ENCODE peak calls at places on chromosome 18, in four cellular contexts. One of them, this sample, is unnamed.

GRCh38 chr18:26655614-26656400 is 107.5 kb upstream of the KCTD1 start:
- DNase-seq in stimulated activated CD4-positive, alpha-beta T cell treated with anti-CD3 and anti-CD28 coated beads, Interleukin-2, amount 100 ng/mL, for 4 hours: no peak
- DNase-seq in GF-D8: no peak
- DNase-seq in spleen: no peak
- DNase-seq in this sample: no peak

GRCh38 chr18:3148930-3149535 is 70.7 kb downstream of the MYOM1 start:
- DNase-seq in spleen: no peak
- DNase-seq in stimulated activated CD4-positive, alpha-beta T cell treated with anti-CD3 and anti-CD28 coated beads, Interleukin-2, amount 100 ng/mL, for 4 hours: no peak
- DNase-seq in GF-D8: no peak
- DNase-seq in this sample: no peak

GRCh38 chr18:62959481-62959880 is 244.1 kb downstream of the PHLPP1 start:
- DNase-seq in GF-D8: no peak
- DNase-seq in stimulated activated CD4-positive, alpha-beta T cell treated with anti-CD3 and anti-CD28 coated beads, Interleukin-2, amount 100 ng/mL, for 4 hours: no peak
- DNase-seq in spleen: no peak
- DNase-seq in this sample: no peak

GRCh38 chr18:68713791-68714190 is 1.1 kb downstream of the TMX3 start:
- DNase-seq in GF-D8: no peak
- DNase-seq in stimulated activated CD4-positive, alpha-beta T cell treated with anti-CD3 and anti-CD28 coated beads, Interleukin-2, amount 100 ng/mL, for 4 hours: no peak
- DNase-seq in spleen: no peak
- DNase-seq in this sample: no peak

GRCh38 chr18:73880387-73880786 is 267.2 kb downstream of the FBXO15 start:
- DNase-seq in stimulated activated CD4-positive, alpha-beta T cell treated with anti-CD3 and anti-CD28 coated beads, Interleukin-2, amount 100 ng/mL, for 4 hours: no peak
- DNase-seq in GF-D8: no peak
- DNase-seq in spleen: no peak
- DNase-seq in this sample: no peak

GRCh38 chr18:41744664-41745063 is 210.4 kb upstream of the PIK3C3 start:
- DNase-seq in GF-D8: no peak
- DNase-seq in stimulated activated CD4-positive, alpha-beta T cell treated with anti-CD3 and anti-CD28 coated beads, Interleukin-2, amount 100 ng/mL, for 4 hours: no peak
- DNase-seq in spleen: no peak
- DNase-seq in this sample: no peak

GRCh38 chr18:49608366-49608747 is 46.5 kb downstream of the LIPG start:
- DNase-seq in stimulated activated CD4-positive, alpha-beta T cell treated with anti-CD3 and anti-CD28 coated beads, Interleukin-2, amount 100 ng/mL, for 4 hours: no peak
- DNase-seq in GF-D8: no peak
- DNase-seq in spleen: no peak
- DNase-seq in this sample: no peak

GRCh38 chr18:7872569-7872968 is 305.5 kb downstream of the PTPRM start:
- DNase-seq in stimulated activated CD4-positive, alpha-beta T cell treated with anti-CD3 and anti-CD28 coated beads, Interleukin-2, amount 100 ng/mL, for 4 hours: no peak
- DNase-seq in spleen: no peak
- DNase-seq in GF-D8: no peak
- DNase-seq in this sample: no peak

GRCh38 chr18:25171334-25171733 is 180.6 kb downstream of the ZNF521 start:
- DNase-seq in stimulated activated CD4-positive, alpha-beta T cell treated with anti-CD3 and anti-CD28 coated beads, Interleukin-2, amount 100 ng/mL, for 4 hours: no peak
- DNase-seq in spleen: no peak
- DNase-seq in GF-D8: no peak
- DNase-seq in this sample: no peak

GRCh38 chr18:77199707-77200106 is 49.9 kb upstream of the GALR1 start:
- DNase-seq in GF-D8: no peak
- DNase-seq in spleen: no peak
- DNase-seq in stimulated activated CD4-positive, alpha-beta T cell treated with anti-CD3 and anti-CD28 coated beads, Interleukin-2, amount 100 ng/mL, for 4 hours: no peak
- DNase-seq in this sample: no peak

GRCh38 chr18:9095297-9096012 is 7.0 kb upstream of the NDUFV2 start:
- DNase-seq in stimulated activated CD4-positive, alpha-beta T cell treated with anti-CD3 and anti-CD28 coated beads, Interleukin-2, amount 100 ng/mL, for 4 hours: no peak
- DNase-seq in spleen: no peak
- DNase-seq in GF-D8: peak
- DNase-seq in this sample: peak

GRCh38 chr18:79874553-79875530 is 76.6 kb downstream of the SLC66A2 start:
- DNase-seq in spleen: peak
- DNase-seq in stimulated activated CD4-positive, alpha-beta T cell treated with anti-CD3 and anti-CD28 coated beads, Interleukin-2, amount 100 ng/mL, for 4 hours: no peak
- DNase-seq in GF-D8: no peak
- DNase-seq in this sample: no peak

GRCh38 chr18:44731160-44731865 is 50.6 kb downstream of the SETBP1 start:
- DNase-seq in GF-D8: no peak
- DNase-seq in stimulated activated CD4-positive, alpha-beta T cell treated with anti-CD3 and anti-CD28 coated beads, Interleukin-2, amount 100 ng/mL, for 4 hours: no peak
- DNase-seq in spleen: no peak
- DNase-seq in this sample: no peak

GRCh38 chr18:31603335-31603734 is 11.7 kb downstream of the TTR start:
- DNase-seq in stimulated activated CD4-positive, alpha-beta T cell treated with anti-CD3 and anti-CD28 coated beads, Interleukin-2, amount 100 ng/mL, for 4 hours: no peak
- DNase-seq in GF-D8: no peak
- DNase-seq in spleen: no peak
- DNase-seq in this sample: no peak

GRCh38 chr18:40911582-40912254 is 1043.3 kb upstream of the PIK3C3 start:
- DNase-seq in spleen: no peak
- DNase-seq in stimulated activated CD4-positive, alpha-beta T cell treated with anti-CD3 and anti-CD28 coated beads, Interleukin-2, amount 100 ng/mL, for 4 hours: no peak
- DNase-seq in GF-D8: no peak
- DNase-seq in this sample: no peak

GRCh38 chr18:74382481-74382880 is 66.8 kb downstream of the C18orf63 start:
- DNase-seq in GF-D8: no peak
- DNase-seq in stimulated activated CD4-positive, alpha-beta T cell treated with anti-CD3 and anti-CD28 coated beads, Interleukin-2, amount 100 ng/mL, for 4 hours: no peak
- DNase-seq in spleen: no peak
- DNase-seq in this sample: no peak

GRCh38 chr18:44599409-44599808 is 81.3 kb upstream of the SETBP1 start:
- DNase-seq in stimulated activated CD4-positive, alpha-beta T cell treated with anti-CD3 and anti-CD28 coated beads, Interleukin-2, amount 100 ng/mL, for 4 hours: no peak
- DNase-seq in GF-D8: no peak
- DNase-seq in spleen: no peak
- DNase-seq in this sample: no peak

GRCh38 chr18:54958711-54959625 is at the start of gene CCDC68:
- DNase-seq in GF-D8: no peak
- DNase-seq in stimulated activated CD4-positive, alpha-beta T cell treated with anti-CD3 and anti-CD28 coated beads, Interleukin-2, amount 100 ng/mL, for 4 hours: no peak
- DNase-seq in spleen: peak
- DNase-seq in this sample: no peak

GRCh38 chr18:37533647-37534565 is 31.7 kb downstream of the CELF4 start:
- DNase-seq in spleen: no peak
- DNase-seq in stimulated activated CD4-positive, alpha-beta T cell treated with anti-CD3 and anti-CD28 coated beads, Interleukin-2, amount 100 ng/mL, for 4 hours: no peak
- DNase-seq in GF-D8: no peak
- DNase-seq in this sample: no peak

GRCh38 chr18:40412410-40412809 is 1542.6 kb upstream of the PIK3C3 start:
- DNase-seq in GF-D8: no peak
- DNase-seq in spleen: no peak
- DNase-seq in stimulated activated CD4-positive, alpha-beta T cell treated with anti-CD3 and anti-CD28 coated beads, Interleukin-2, amount 100 ng/mL, for 4 hours: no peak
- DNase-seq in this sample: no peak

GRCh38 chr18:8724452-8724851 is 19.1 kb downstream of the MTCL1 start:
- DNase-seq in stimulated activated CD4-positive, alpha-beta T cell treated with anti-CD3 and anti-CD28 coated beads, Interleukin-2, amount 100 ng/mL, for 4 hours: no peak
- DNase-seq in GF-D8: no peak
- DNase-seq in spleen: no peak
- DNase-seq in this sample: no peak

GRCh38 chr18:77127769-77128671 is 4.6 kb downstream of the MBP start:
- DNase-seq in stimulated activated CD4-positive, alpha-beta T cell treated with anti-CD3 and anti-CD28 coated beads, Interleukin-2, amount 100 ng/mL, for 4 hours: no peak
- DNase-seq in spleen: no peak
- DNase-seq in GF-D8: peak
- DNase-seq in this sample: no peak

GRCh38 chr18:21830533-21830932 is 89.9 kb downstream of the MIB1 start:
- DNase-seq in GF-D8: no peak
- DNase-seq in stimulated activated CD4-positive, alpha-beta T cell treated with anti-CD3 and anti-CD28 coated beads, Interleukin-2, amount 100 ng/mL, for 4 hours: no peak
- DNase-seq in spleen: no peak
- DNase-seq in this sample: no peak

GRCh38 chr18:3790702-3791101 is 340.7 kb downstream of the TGIF1 start:
- DNase-seq in spleen: no peak
- DNase-seq in GF-D8: no peak
- DNase-seq in stimulated activated CD4-positive, alpha-beta T cell treated with anti-CD3 and anti-CD28 coated beads, Interleukin-2, amount 100 ng/mL, for 4 hours: no peak
- DNase-seq in this sample: no peak

GRCh38 chr18:72235422-72235821 is 308.7 kb downstream of the CBLN2 start:
- DNase-seq in GF-D8: no peak
- DNase-seq in spleen: no peak
- DNase-seq in stimulated activated CD4-positive, alpha-beta T cell treated with anti-CD3 and anti-CD28 coated beads, Interleukin-2, amount 100 ng/mL, for 4 hours: no peak
- DNase-seq in this sample: no peak

GRCh38 chr18:36094431-36094830 is 27.1 kb upstream of the RPRD1A start:
- DNase-seq in GF-D8: no peak
- DNase-seq in spleen: no peak
- DNase-seq in stimulated activated CD4-positive, alpha-beta T cell treated with anti-CD3 and anti-CD28 coated beads, Interleukin-2, amount 100 ng/mL, for 4 hours: no peak
- DNase-seq in this sample: no peak

GRCh38 chr18:31649894-31650719 is 34.3 kb downstream of the B4GALT6 start:
- DNase-seq in stimulated activated CD4-positive, alpha-beta T cell treated with anti-CD3 and anti-CD28 coated beads, Interleukin-2, amount 100 ng/mL, for 4 hours: no peak
- DNase-seq in spleen: no peak
- DNase-seq in GF-D8: no peak
- DNase-seq in this sample: no peak

GRCh38 chr18:13973061-13973460 is 57.7 kb upstream of the MC2R start:
- DNase-seq in stimulated activated CD4-positive, alpha-beta T cell treated with anti-CD3 and anti-CD28 coated beads, Interleukin-2, amount 100 ng/mL, for 4 hours: no peak
- DNase-seq in GF-D8: no peak
- DNase-seq in spleen: no peak
- DNase-seq in this sample: no peak

GRCh38 chr18:79393626-79394401 is 1.9 kb upstream of the NFATC1 start:
- DNase-seq in stimulated activated CD4-positive, alpha-beta T cell treated with anti-CD3 and anti-CD28 coated beads, Interleukin-2, amount 100 ng/mL, for 4 hours: no peak
- DNase-seq in GF-D8: no peak
- DNase-seq in spleen: peak
- DNase-seq in this sample: no peak

GRCh38 chr18:7830468-7830867 is 263.4 kb downstream of the PTPRM start:
- DNase-seq in spleen: no peak
- DNase-seq in GF-D8: no peak
- DNase-seq in stimulated activated CD4-positive, alpha-beta T cell treated with anti-CD3 and anti-CD28 coated beads, Interleukin-2, amount 100 ng/mL, for 4 hours: no peak
- DNase-seq in this sample: no peak

GRCh38 chr18:79385749-79386341 is 9.9 kb upstream of the NFATC1 start:
- DNase-seq in GF-D8: no peak
- DNase-seq in stimulated activated CD4-positive, alpha-beta T cell treated with anti-CD3 and anti-CD28 coated beads, Interleukin-2, amount 100 ng/mL, for 4 hours: no peak
- DNase-seq in spleen: peak
- DNase-seq in this sample: no peak

GRCh38 chr18:75110311-75110710 is 98.6 kb downstream of the PTGR3 start:
- DNase-seq in stimulated activated CD4-positive, alpha-beta T cell treated with anti-CD3 and anti-CD28 coated beads, Interleukin-2, amount 100 ng/mL, for 4 hours: no peak
- DNase-seq in spleen: no peak
- DNase-seq in GF-D8: no peak
- DNase-seq in this sample: no peak

GRCh38 chr18:40382191-40382590 is 1572.8 kb upstream of the PIK3C3 start:
- DNase-seq in stimulated activated CD4-positive, alpha-beta T cell treated with anti-CD3 and anti-CD28 coated beads, Interleukin-2, amount 100 ng/mL, for 4 hours: no peak
- DNase-seq in GF-D8: no peak
- DNase-seq in spleen: no peak
- DNase-seq in this sample: no peak

GRCh38 chr18:3910507-3910906 is 460.5 kb downstream of the TGIF1 start:
- DNase-seq in stimulated activated CD4-positive, alpha-beta T cell treated with anti-CD3 and anti-CD28 coated beads, Interleukin-2, amount 100 ng/mL, for 4 hours: no peak
- DNase-seq in spleen: no peak
- DNase-seq in GF-D8: no peak
- DNase-seq in this sample: no peak

GRCh38 chr18:74446178-74446577 is 10.9 kb downstream of the DIPK1C start:
- DNase-seq in spleen: no peak
- DNase-seq in GF-D8: no peak
- DNase-seq in stimulated activated CD4-positive, alpha-beta T cell treated with anti-CD3 and anti-CD28 coated beads, Interleukin-2, amount 100 ng/mL, for 4 hours: no peak
- DNase-seq in this sample: no peak

GRCh38 chr18:50143891-50144290 is 51.1 kb downstream of the MYO5B start:
- DNase-seq in spleen: no peak
- DNase-seq in GF-D8: no peak
- DNase-seq in stimulated activated CD4-positive, alpha-beta T cell treated with anti-CD3 and anti-CD28 coated beads, Interleukin-2, amount 100 ng/mL, for 4 hours: no peak
- DNase-seq in this sample: no peak

GRCh38 chr18:48931680-48932461 is 18.9 kb downstream of the SMAD7 start:
- DNase-seq in spleen: no peak
- DNase-seq in stimulated activated CD4-positive, alpha-beta T cell treated with anti-CD3 and anti-CD28 coated beads, Interleukin-2, amount 100 ng/mL, for 4 hours: no peak
- DNase-seq in GF-D8: no peak
- DNase-seq in this sample: no peak

GRCh38 chr18:48391863-48392262 is 17.3 kb downstream of the ZBTB7C start:
- DNase-seq in GF-D8: no peak
- DNase-seq in spleen: no peak
- DNase-seq in stimulated activated CD4-positive, alpha-beta T cell treated with anti-CD3 and anti-CD28 coated beads, Interleukin-2, amount 100 ng/mL, for 4 hours: no peak
- DNase-seq in this sample: no peak